ENCODE peak calls at places on chromosomes 7 and 10, in eight cellular contexts. One of them, this sample, is unnamed.

GRCh38 chr10:116521424-116522305 is 24.1 kb upstream of the PNLIP start:
- DNase-seq in cardiac fibroblast: peak; percentile 61
- DNase-seq in AG04450: peak; percentile 15
- DNase-seq in hepatocyte: peak; percentile 61
- DNase-seq in left ventricle myocardium inferior: no peak
- DNase-seq in MCF 10A: peak; percentile 62
- DNase-seq in colonic mucosa: peak; percentile 32
- DNase-seq in B cell: no peak
- DNase-seq in this sample: peak; percentile 58

GRCh38 chr10:30583778-30584415 is 45.7 kb downstream of the LYZL2 start:
- DNase-seq in cardiac fibroblast: peak; percentile 87
- DNase-seq in AG04450: peak; percentile 29
- DNase-seq in hepatocyte: peak; percentile 63
- DNase-seq in left ventricle myocardium inferior: peak; percentile 57
- DNase-seq in MCF 10A: peak; percentile 82
- DNase-seq in colonic mucosa: peak; percentile 86
- DNase-seq in B cell: no peak
- DNase-seq in this sample: peak; percentile 7

GRCh38 chr10:126006906-126007305 is 110.5 kb downstream of the FANK1 start:
- DNase-seq in cardiac fibroblast: no peak
- DNase-seq in AG04450: no peak
- DNase-seq in hepatocyte: no peak
- DNase-seq in left ventricle myocardium inferior: no peak
- DNase-seq in MCF 10A: no peak
- DNase-seq in colonic mucosa: no peak
- DNase-seq in B cell: no peak
- DNase-seq in this sample: no peak

GRCh38 chr10:79981356-79981672 is 32.4 kb upstream of the SFTPD start:
- DNase-seq in cardiac fibroblast: no peak
- DNase-seq in AG04450: no peak
- DNase-seq in hepatocyte: no peak
- DNase-seq in left ventricle myocardium inferior: peak; percentile 61
- DNase-seq in MCF 10A: no peak
- DNase-seq in colonic mucosa: no peak
- DNase-seq in B cell: no peak
- DNase-seq in this sample: peak; percentile 9

GRCh38 chr7:14521183-14521582 is 381.4 kb downstream of the DGKB start:
- DNase-seq in cardiac fibroblast: no peak
- DNase-seq in AG04450: no peak
- DNase-seq in hepatocyte: no peak
- DNase-seq in left ventricle myocardium inferior: no peak
- DNase-seq in MCF 10A: no peak
- DNase-seq in colonic mucosa: no peak
- DNase-seq in B cell: no peak
- DNase-seq in this sample: no peak

GRCh38 chr10:15660990-15661389 is 58.7 kb downstream of the ITGA8 start:
- DNase-seq in cardiac fibroblast: no peak
- DNase-seq in AG04450: no peak
- DNase-seq in hepatocyte: no peak
- DNase-seq in left ventricle myocardium inferior: no peak
- DNase-seq in MCF 10A: no peak
- DNase-seq in colonic mucosa: no peak
- DNase-seq in B cell: no peak
- DNase-seq in this sample: no peak

GRCh38 chr7:103811997-103812396 is 177.5 kb downstream of the RELN start:
- DNase-seq in cardiac fibroblast: no peak
- DNase-seq in AG04450: no peak
- DNase-seq in hepatocyte: peak; percentile 20
- DNase-seq in left ventricle myocardium inferior: no peak
- DNase-seq in MCF 10A: peak; percentile 15
- DNase-seq in colonic mucosa: peak; percentile 21
- DNase-seq in B cell: no peak
- DNase-seq in this sample: peak; percentile 2

GRCh38 chr7:27576360-27576944 is 86.2 kb downstream of the HIBADH start:
- DNase-seq in cardiac fibroblast: peak; percentile 63
- DNase-seq in AG04450: peak; percentile 3
- DNase-seq in hepatocyte: peak; percentile 70
- DNase-seq in left ventricle myocardium inferior: no peak
- DNase-seq in MCF 10A: peak; percentile 63
- DNase-seq in colonic mucosa: no peak
- DNase-seq in B cell: no peak
- DNase-seq in this sample: no peak

GRCh38 chr10:30980951-30981616 is 50.6 kb downstream of the ZNF438 start:
- DNase-seq in cardiac fibroblast: peak; percentile 94
- DNase-seq in AG04450: no peak
- DNase-seq in hepatocyte: no peak
- DNase-seq in left ventricle myocardium inferior: peak; percentile 53
- DNase-seq in MCF 10A: peak; percentile 89
- DNase-seq in colonic mucosa: peak; percentile 25
- DNase-seq in B cell: no peak
- DNase-seq in this sample: no peak

GRCh38 chr10:32072025-32072787 is 16.0 kb upstream of the KIF5B start:
- DNase-seq in cardiac fibroblast: no peak
- DNase-seq in AG04450: no peak
- DNase-seq in hepatocyte: no peak
- DNase-seq in left ventricle myocardium inferior: no peak
- DNase-seq in MCF 10A: no peak
- DNase-seq in colonic mucosa: no peak
- DNase-seq in B cell: no peak
- DNase-seq in this sample: no peak

GRCh38 chr10:82221750-82222149 is 346.8 kb downstream of the NRG3 start:
- DNase-seq in cardiac fibroblast: no peak
- DNase-seq in AG04450: no peak
- DNase-seq in hepatocyte: no peak
- DNase-seq in left ventricle myocardium inferior: no peak
- DNase-seq in MCF 10A: peak; percentile 48
- DNase-seq in colonic mucosa: no peak
- DNase-seq in B cell: no peak
- DNase-seq in this sample: no peak
- TF ChIP-seq CTCF in cardiac fibroblast: no peak
- TF ChIP-seq CTCF in AG04450: no peak
- TF ChIP-seq CTCF in hepatocyte: no peak
- TF ChIP-seq CTCF in left ventricle myocardium inferior: no peak
- TF ChIP-seq CTCF in MCF 10A: no peak
- TF ChIP-seq CTCF in colonic mucosa: no peak
- TF ChIP-seq CTCF in B cell: no peak
- TF ChIP-seq CTCF in this sample: no peak

GRCh38 chr7:133081605-133082389 is at the start of gene CHCHD3:
- DNase-seq in cardiac fibroblast: peak; percentile 98
- DNase-seq in AG04450: peak; percentile 94
- DNase-seq in hepatocyte: peak; percentile 98
- DNase-seq in left ventricle myocardium inferior: peak; percentile 97
- DNase-seq in MCF 10A: peak; percentile 99
- DNase-seq in colonic mucosa: peak; percentile 98
- DNase-seq in B cell: peak; percentile 98
- DNase-seq in this sample: peak; percentile 98
- TF ChIP-seq CTCF in cardiac fibroblast: no peak
- TF ChIP-seq CTCF in AG04450: no peak
- TF ChIP-seq CTCF in hepatocyte: no peak
- TF ChIP-seq CTCF in left ventricle myocardium inferior: no peak
- TF ChIP-seq CTCF in MCF 10A: no peak
- TF ChIP-seq CTCF in colonic mucosa: no peak
- TF ChIP-seq CTCF in B cell: no peak
- TF ChIP-seq CTCF in this sample: no peak

DNA sequence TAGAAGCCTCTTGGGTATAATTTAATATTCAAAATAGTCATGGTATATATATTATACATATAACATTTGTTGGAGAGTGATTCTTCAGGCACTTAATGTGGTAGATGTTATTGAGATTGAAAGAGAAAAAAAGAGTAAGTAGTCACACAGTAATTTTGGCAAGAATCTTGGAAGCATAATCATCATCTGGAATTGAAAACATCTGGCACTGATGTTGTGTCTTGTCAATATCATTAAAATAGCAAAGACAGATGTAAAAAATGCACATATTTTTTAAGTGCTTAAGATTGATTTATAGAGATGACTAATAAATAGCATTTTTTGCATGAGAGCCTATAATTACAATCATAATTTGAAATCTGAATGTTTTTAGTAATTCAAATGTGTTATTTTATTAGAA is 9.5 kb downstream of the SEMA3D start:
- DNase-seq in cardiac fibroblast: no peak
- DNase-seq in AG04450: no peak
- DNase-seq in hepatocyte: no peak
- DNase-seq in left ventricle myocardium inferior: no peak
- DNase-seq in MCF 10A: no peak
- DNase-seq in colonic mucosa: no peak
- DNase-seq in B cell: no peak
- DNase-seq in this sample: no peak
- TF ChIP-seq CTCF in cardiac fibroblast: no peak
- TF ChIP-seq CTCF in AG04450: no peak
- TF ChIP-seq CTCF in hepatocyte: no peak
- TF ChIP-seq CTCF in left ventricle myocardium inferior: no peak
- TF ChIP-seq CTCF in MCF 10A: no peak
- TF ChIP-seq CTCF in colonic mucosa: no peak
- TF ChIP-seq CTCF in B cell: no peak
- TF ChIP-seq CTCF in this sample: no peak

DNA sequence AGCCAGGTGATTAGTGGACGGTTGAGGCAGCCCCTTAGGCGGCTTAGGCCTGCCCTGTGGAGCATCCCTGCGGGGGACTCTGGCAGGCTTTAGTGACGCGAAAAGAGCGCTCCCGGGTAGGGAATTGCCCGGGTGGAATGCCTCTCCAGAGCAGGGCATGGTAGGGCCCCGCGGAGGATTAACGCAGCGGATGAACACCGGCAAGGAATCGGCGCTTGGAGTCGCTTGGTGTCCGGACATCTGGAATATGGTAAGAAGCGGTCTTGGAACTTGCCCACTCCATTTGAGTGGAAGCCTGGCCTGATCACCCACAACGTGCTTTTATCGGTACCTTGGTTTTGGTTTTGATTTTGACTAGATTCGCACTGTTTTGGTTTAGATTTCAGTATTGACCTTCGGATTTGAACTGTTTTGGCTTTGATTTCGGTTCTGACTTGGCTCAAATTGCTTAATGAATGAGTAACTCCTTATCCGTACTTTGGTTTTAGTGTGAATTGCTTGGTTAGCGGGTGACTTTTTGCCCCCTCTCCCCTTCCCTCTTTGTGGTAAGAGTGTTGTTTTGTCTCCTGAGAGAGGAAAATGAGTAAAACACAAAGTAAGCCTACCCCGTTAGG is 24.2 kb upstream of the CHST3 start:
- DNase-seq in cardiac fibroblast: no peak
- DNase-seq in AG04450: no peak
- DNase-seq in hepatocyte: no peak
- DNase-seq in left ventricle myocardium inferior: no peak
- DNase-seq in MCF 10A: no peak
- DNase-seq in colonic mucosa: no peak
- DNase-seq in B cell: no peak
- DNase-seq in this sample: peak; percentile 10
- TF ChIP-seq CTCF in cardiac fibroblast: no peak
- TF ChIP-seq CTCF in AG04450: no peak
- TF ChIP-seq CTCF in hepatocyte: no peak
- TF ChIP-seq CTCF in left ventricle myocardium inferior: no peak
- TF ChIP-seq CTCF in MCF 10A: no peak
- TF ChIP-seq CTCF in colonic mucosa: no peak
- TF ChIP-seq CTCF in B cell: no peak
- TF ChIP-seq CTCF in this sample: no peak

GRCh38 chr10:73414230-73414981 is 548 bp upstream of the ANXA7 start:
- DNase-seq in cardiac fibroblast: no peak
- DNase-seq in AG04450: no peak
- DNase-seq in hepatocyte: peak; percentile 20
- DNase-seq in left ventricle myocardium inferior: no peak
- DNase-seq in MCF 10A: peak; percentile 30
- DNase-seq in colonic mucosa: peak; percentile 64
- DNase-seq in B cell: no peak
- DNase-seq in this sample: no peak

GRCh38 chr10:73413108-73413527 is 740 bp downstream of the ANXA7 start:
- DNase-seq in cardiac fibroblast: no peak
- DNase-seq in AG04450: no peak
- DNase-seq in hepatocyte: peak; percentile 78
- DNase-seq in left ventricle myocardium inferior: no peak
- DNase-seq in MCF 10A: peak; percentile 61
- DNase-seq in colonic mucosa: peak; percentile 55
- DNase-seq in B cell: peak; percentile 62
- DNase-seq in this sample: peak; percentile 67

GRCh38 chr10:73410897-73411296 is 3.0 kb downstream of the ANXA7 start:
- DNase-seq in cardiac fibroblast: no peak
- DNase-seq in AG04450: no peak
- DNase-seq in hepatocyte: no peak
- DNase-seq in left ventricle myocardium inferior: no peak
- DNase-seq in MCF 10A: no peak
- DNase-seq in colonic mucosa: no peak
- DNase-seq in B cell: no peak
- DNase-seq in this sample: no peak

GRCh38 chr10:73416571-73416970 is 2.7 kb upstream of the ANXA7 start:
- DNase-seq in cardiac fibroblast: no peak
- DNase-seq in AG04450: no peak
- DNase-seq in hepatocyte: no peak
- DNase-seq in left ventricle myocardium inferior: no peak
- DNase-seq in MCF 10A: no peak
- DNase-seq in colonic mucosa: no peak
- DNase-seq in B cell: no peak
- DNase-seq in this sample: no peak

DNA sequence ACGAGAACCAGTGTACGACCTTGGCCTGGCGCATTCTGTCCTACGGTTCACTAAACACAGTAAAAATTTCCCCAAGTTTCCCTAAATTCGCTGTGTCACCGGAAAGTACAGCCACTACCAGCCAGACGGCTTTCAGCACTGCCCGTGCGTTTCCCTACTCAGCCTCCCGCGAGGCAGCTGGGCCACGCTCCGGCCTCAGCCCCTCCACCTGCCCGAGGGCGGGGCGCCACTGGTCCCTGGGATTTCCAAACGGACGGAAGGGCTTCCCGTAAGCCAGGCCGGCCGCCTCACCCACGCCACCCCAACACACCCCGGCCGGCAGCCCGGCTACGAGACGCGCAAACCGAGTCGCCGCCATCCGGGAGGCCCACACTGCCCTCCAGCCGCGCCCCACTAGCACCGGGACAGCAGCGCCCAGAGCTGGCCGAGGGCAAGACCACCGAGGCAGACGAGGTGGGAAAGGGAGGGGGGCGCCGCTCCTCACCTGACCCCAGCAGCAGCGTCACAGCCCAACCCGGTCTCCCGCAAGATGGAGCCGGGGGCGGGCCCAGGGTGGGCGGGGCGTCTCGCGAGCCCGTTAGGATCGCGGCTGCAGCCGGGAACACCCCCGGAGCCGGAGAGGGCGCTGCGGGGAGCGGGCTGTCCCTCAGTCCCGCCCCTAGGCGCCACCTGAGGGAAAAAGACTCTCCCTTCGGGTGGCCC is at the start of gene ANXA7:
- DNase-seq in cardiac fibroblast: peak; percentile 87
- DNase-seq in AG04450: peak; percentile 32
- DNase-seq in hepatocyte: peak; percentile 97
- DNase-seq in left ventricle myocardium inferior: peak; percentile 94
- DNase-seq in MCF 10A: peak; percentile 91
- DNase-seq in colonic mucosa: peak; percentile 97
- DNase-seq in B cell: peak; percentile 92
- DNase-seq in this sample: peak; percentile 97
- TF ChIP-seq CTCF in cardiac fibroblast: peak; percentile 22
- TF ChIP-seq CTCF in AG04450: peak; percentile 29
- TF ChIP-seq CTCF in hepatocyte: peak; percentile 19
- TF ChIP-seq CTCF in left ventricle myocardium inferior: peak; percentile 57
- TF ChIP-seq CTCF in MCF 10A: peak; percentile 5
- TF ChIP-seq CTCF in colonic mucosa: peak; percentile 33
- TF ChIP-seq CTCF in B cell: peak; percentile 37
- TF ChIP-seq CTCF in this sample: no peak